ENCODE peak calls at places on chromosomes 11 and 22, in five cellular contexts. W, T, R, F and A are unnamed samples.

GRCh38 chr11:86151188-86152005 is 82.5 kb upstream of the PICALM start:
- DNase-seq in W (peak; percentile 65), T (peak; percentile 45), R (no peak), F (no peak), A (no peak)

GRCh38 chr11:92628401-92629292 is 340.8 kb upstream of the MTNR1B start:
- DNase-seq in W (peak; percentile 62), T (no peak), R (no peak), F (no peak), A (no peak)

GRCh38 chr11:108170191-108170590 is 48.8 kb downstream of the ACAT1 start:
- DNase-seq in W (no peak), T (no peak), R (no peak), F (no peak), A (no peak)

GRCh38 chr22:36286096-36286957 is 33.4 kb downstream of the APOL1 start:
- DNase-seq in W (peak; percentile 38), T (peak; percentile 85), R (peak; percentile 73), F (peak; percentile 69), A (peak; percentile 70)

GRCh38 chr11:19519912-19520641 is 192.6 kb upstream of the NAV2 start:
- DNase-seq in W (no peak), T (no peak), R (no peak), F (peak; percentile 18), A (no peak)

GRCh38 chr11:111077938-111078337 is 167.6 kb upstream of the POU2AF2 start:
- DNase-seq in W (no peak), T (no peak), R (no peak), F (no peak), A (no peak)

GRCh38 chr11:73991471-73992006 is 8.9 kb upstream of the UCP2 start:
- DNase-seq in W (no peak), T (no peak), R (peak; percentile 17), F (no peak), A (no peak)

GRCh38 chr11:134046681-134047449 is 22.0 kb upstream of the JAM3 start:
- DNase-seq in W (no peak), T (peak; percentile 18), R (no peak), F (no peak), A (no peak)

GRCh38 chr11:13137778-13138400 is 128.8 kb downstream of the RASSF10 start:
- DNase-seq in W (peak; percentile 47), T (no peak), R (no peak), F (no peak), A (no peak)

GRCh38 chr11:67268036-67268683 is 1.9 kb downstream of the GRK2 start:
- DNase-seq in W (no peak), T (no peak), R (peak; percentile 67), F (no peak), A (peak; percentile 55)

GRCh38 chr11:66113132-66113856 is 43.2 kb downstream of the PACS1 start:
- DNase-seq in W (peak; percentile 89), T (no peak), R (no peak), F (no peak), A (no peak)

GRCh38 chr11:66109294-66109693 is 39.2 kb downstream of the PACS1 start:
- DNase-seq in W (no peak), T (no peak), R (no peak), F (no peak), A (no peak)

GRCh38 chr11:66112640-66113098 is 42.6 kb downstream of the PACS1 start:
- DNase-seq in W (peak; percentile 76), T (no peak), R (no peak), F (no peak), A (peak; percentile 16)

GRCh38 chr11:66111158-66111557 is 41.1 kb downstream of the PACS1 start:
- DNase-seq in W (no peak), T (no peak), R (no peak), F (no peak), A (no peak)

DNA sequence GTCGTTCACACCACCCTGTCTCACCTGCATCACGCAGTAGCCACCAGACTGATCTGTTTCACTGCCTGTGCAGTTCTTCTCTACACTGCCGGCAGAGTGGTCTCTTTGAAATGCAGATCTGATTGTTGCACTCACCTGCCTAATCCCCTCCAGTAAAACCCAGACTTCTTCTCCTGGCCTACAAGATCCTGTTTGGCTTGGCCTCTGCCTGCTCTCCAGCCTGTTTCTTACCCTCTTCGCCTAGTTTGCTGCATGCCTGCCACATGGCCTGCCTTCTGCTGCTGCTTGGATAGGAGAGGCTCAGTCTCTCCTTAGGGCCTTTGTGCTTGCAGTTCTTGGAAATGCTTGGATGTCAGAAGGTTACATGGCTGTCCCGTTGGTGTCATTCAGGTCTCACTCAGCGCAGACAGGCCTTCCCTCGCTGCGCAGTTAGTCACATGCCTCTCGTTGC is 42.0 kb downstream of the PACS1 start:
- DNase-seq in W (no peak), T (no peak), R (no peak), F (no peak), A (no peak)
- H3K27ac ChIP-seq in W (peak overlapping the region; percentile 77), T (no peak overlapping the region), R (peak overlapping the region; percentile 55), F (no peak overlapping the region), A (no peak overlapping the region)

GRCh38 chr11:130112071-130112830 is 42.6 kb downstream of the APLP2 start:
- DNase-seq in W (peak; percentile 50), T (no peak), R (no peak), F (no peak), A (no peak)

GRCh38 chr11:130118165-130118564 is 41.4 kb upstream of the ST14 start:
- DNase-seq in W (no peak), T (no peak), R (no peak), F (no peak), A (no peak)

GRCh38 chr11:130114726-130115125 is 44.9 kb upstream of the ST14 start:
- DNase-seq in W (no peak), T (no peak), R (no peak), F (no peak), A (no peak)

GRCh38 chr11:130114281-130114680 is 44.6 kb downstream of the APLP2 start:
- DNase-seq in W (no peak), T (no peak), R (no peak), F (no peak), A (no peak)

GRCh38 chr11:130115218-130115617 is 44.4 kb upstream of the ST14 start:
- DNase-seq in W (peak; percentile 36), T (no peak), R (no peak), F (no peak), A (peak; percentile 21)
- H3K27ac ChIP-seq in W (no peak overlapping the region), T (no peak overlapping the region), R (no peak overlapping the region), F (no peak overlapping the region), A (peak overlapping the region; percentile 35)

DNA sequence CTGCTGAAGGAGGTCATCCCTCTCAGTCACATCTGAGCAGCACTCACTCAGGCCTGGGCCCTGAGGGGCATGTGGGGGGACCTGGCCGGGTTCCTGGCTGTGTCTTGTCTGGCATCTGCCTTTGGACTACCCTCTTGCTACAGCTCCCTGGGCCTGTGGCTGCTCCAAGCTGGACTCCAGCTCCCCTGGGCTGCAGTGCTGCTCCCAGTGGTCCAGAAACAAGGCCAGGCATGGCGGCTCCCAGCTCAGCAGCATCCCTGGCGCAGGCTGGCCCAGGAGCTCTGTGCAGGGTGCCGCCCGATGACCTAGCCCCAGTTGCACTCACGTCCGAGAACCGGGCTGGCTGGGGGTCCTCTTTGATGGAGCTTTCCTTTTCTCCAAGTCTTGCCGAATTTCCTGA is 5.3 kb downstream of the CDPF1 start:
- DNase-seq in W (no peak), T (no peak), R (no peak), F (no peak), A (no peak)
- H3K27ac ChIP-seq in W (no peak overlapping the region), T (no peak overlapping the region), R (no peak overlapping the region), F (no peak overlapping the region), A (no peak overlapping the region)

GRCh38 chr11:62544521-62545436 is 1.8 kb downstream of the AHNAK start:
- DNase-seq in W (no peak), T (no peak), R (peak; percentile 51), F (no peak), A (no peak)

GRCh38 chr11:62542750-62543567 is 3.6 kb downstream of the AHNAK start:
- DNase-seq in W (peak; percentile 49), T (peak; percentile 83), R (peak; percentile 84), F (peak; percentile 76), A (peak; percentile 69)

GRCh38 chr11:62543680-62544444 is 2.7 kb downstream of the AHNAK start:
- DNase-seq in W (no peak), T (no peak), R (no peak), F (no peak), A (no peak)

GRCh38 chr11:62540804-62541671 is 5.6 kb downstream of the AHNAK start:
- DNase-seq in W (no peak), T (no peak), R (no peak), F (no peak), A (no peak)

DNA sequence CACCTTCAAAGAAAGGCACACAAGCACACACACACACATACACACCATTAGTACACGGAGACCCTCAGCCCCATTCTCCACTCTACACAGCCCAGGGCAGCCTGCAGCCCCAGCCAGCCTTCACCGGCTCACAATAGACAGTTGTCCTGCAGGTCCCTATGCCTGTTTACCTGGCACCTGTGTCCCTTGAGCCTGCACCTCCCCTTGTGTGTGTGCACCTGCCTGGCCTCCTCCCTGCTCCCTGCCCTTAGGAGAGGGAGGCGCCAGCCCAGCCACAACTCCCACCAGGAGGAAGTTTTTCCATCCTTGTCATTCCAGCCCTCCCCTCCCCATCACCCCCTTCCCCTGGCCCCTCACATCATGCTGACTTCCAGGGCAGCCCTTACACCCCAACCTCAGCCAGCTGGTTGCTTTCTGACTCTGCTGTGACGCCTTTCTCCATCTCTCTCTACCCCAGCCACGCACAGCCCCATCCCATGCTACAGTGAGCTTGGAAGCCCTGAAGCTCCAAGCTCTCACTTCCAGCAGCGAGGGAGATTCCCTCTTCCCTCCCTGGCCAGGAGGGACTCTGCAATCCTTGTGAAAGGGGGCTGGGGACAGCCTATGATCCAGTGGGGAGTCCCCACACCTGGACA is 4.4 kb downstream of the AHNAK start:
- DNase-seq in W (no peak), T (no peak), R (no peak), F (no peak), A (no peak)
- H3K27ac ChIP-seq in W (peak overlapping the region; percentile 33), T (peak overlapping the region; percentile 94), R (peak overlapping the region; percentile 84), F (no peak overlapping the region), A (peak overlapping the region; percentile 37)

GRCh38 chr22:49774499-49775151 is 53.0 kb downstream of the BRD1 start:
- DNase-seq in W (no peak), T (no peak), R (no peak), F (no peak), A (no peak)
- H3K27ac ChIP-seq in W (no peak overlapping the region), T (no peak overlapping the region), R (no peak overlapping the region), F (no peak overlapping the region), A (no peak overlapping the region)